ENCODE peak calls at places on chromosomes 12 and 14, in eight cellular contexts. N, Y, L, U, K, A, O and G are unnamed samples.

GRCh38 chr14:105087963-105088811 is 23.0 kb upstream of the GPR132 start:
- DNase-seq in N (peak; percentile 49), Y (peak; percentile 78), L (no peak), U (peak; percentile 82), K (peak; percentile 83), A (peak; percentile 64), O (no peak), G (peak; percentile 84)

GRCh38 chr12:88896958-88897357 is 316.7 kb upstream of the KITLG start:
- DNase-seq in N (no peak), Y (no peak), L (no peak), U (no peak), K (no peak), A (peak; percentile 67), O (peak; percentile 41), G (no peak)

GRCh38 chr14:100761481-100761880 is 34.8 kb downstream of the DLK1 start:
- DNase-seq in N (no peak), Y (no peak), L (no peak), U (no peak), K (no peak), A (peak; percentile 89), O (peak; percentile 37), G (no peak)

GRCh38 chr12:88361493-88361892 is 218.8 kb downstream of the KITLG start:
- DNase-seq in N (no peak), Y (no peak), L (no peak), U (no peak), K (no peak), A (no peak), O (no peak), G (no peak)

GRCh38 chr14:74427651-74428050 is 1.6 kb upstream of the SYNDIG1L start:
- DNase-seq in N (no peak), Y (no peak), L (no peak), U (no peak), K (no peak), A (no peak), O (no peak), G (no peak)

GRCh38 chr12:54135621-54136027 is 53.2 kb downstream of the SMUG1 start:
- DNase-seq in N (no peak), Y (no peak), L (no peak), U (no peak), K (peak; percentile 33), A (no peak), O (no peak), G (no peak)

GRCh38 chr14:54864526-54864925 is 38.1 kb downstream of the GCH1 start:
- DNase-seq in N (no peak), Y (no peak), L (no peak), U (no peak), K (no peak), A (no peak), O (no peak), G (no peak)

GRCh38 chr12:68406134-68406576 is 74.0 kb upstream of the MDM1 start:
- DNase-seq in N (peak; percentile 94), Y (peak; percentile 52), L (no peak), U (no peak), K (no peak), A (peak; percentile 79), O (peak; percentile 65), G (peak; percentile 95)

GRCh38 chr14:52349731-52350130 is 35.6 kb downstream of the PTGER2 start:
- DNase-seq in N (no peak), Y (no peak), L (no peak), U (no peak), K (no peak), A (no peak), O (no peak), G (no peak)

GRCh38 chr14:72801381-72801812 is 92.5 kb downstream of the DPF3 start:
- DNase-seq in N (no peak), Y (no peak), L (no peak), U (peak; percentile 48), K (no peak), A (peak; percentile 99), O (peak; percentile 88), G (no peak)

GRCh38 chr14:104086661-104087461 is 1.4 kb downstream of the ASPG start:
- DNase-seq in N (peak; percentile 9), Y (peak; percentile 1), L (no peak), U (no peak), K (no peak), A (no peak), O (no peak), G (peak; percentile 64)

GRCh38 chr14:71688576-71688975 is 243.7 kb upstream of the RGS6 start:
- DNase-seq in N (no peak), Y (no peak), L (no peak), U (no peak), K (no peak), A (peak; percentile 34), O (no peak), G (no peak)

GRCh38 chr14:54893151-54893760 is 9.4 kb downstream of the GCH1 start:
- DNase-seq in N (peak; percentile 44), Y (peak; percentile 70), L (no peak), U (peak; percentile 46), K (peak; percentile 65), A (peak; percentile 52), O (peak; percentile 36), G (no peak)

GRCh38 chr12:92144631-92145480 is 790 bp downstream of the BTG1 start:
- DNase-seq in N (peak; percentile 53), Y (peak; percentile 40), L (peak; percentile 18), U (peak; percentile 75), K (peak; percentile 52), A (peak; percentile 63), O (no peak), G (peak; percentile 83)

GRCh38 chr12:57080855-57081254 is 2.3 kb upstream of the NEMP1 start:
- DNase-seq in N (no peak), Y (no peak), L (no peak), U (no peak), K (no peak), A (no peak), O (no peak), G (no peak)

GRCh38 chr12:57078519-57079404 is at the start of gene NEMP1:
- DNase-seq in N (peak; percentile 98), Y (peak; percentile 100), L (peak; percentile 94), U (peak; percentile 99), K (peak; percentile 99), A (peak; percentile 100), O (peak; percentile 100), G (peak; percentile 95)

DNA sequence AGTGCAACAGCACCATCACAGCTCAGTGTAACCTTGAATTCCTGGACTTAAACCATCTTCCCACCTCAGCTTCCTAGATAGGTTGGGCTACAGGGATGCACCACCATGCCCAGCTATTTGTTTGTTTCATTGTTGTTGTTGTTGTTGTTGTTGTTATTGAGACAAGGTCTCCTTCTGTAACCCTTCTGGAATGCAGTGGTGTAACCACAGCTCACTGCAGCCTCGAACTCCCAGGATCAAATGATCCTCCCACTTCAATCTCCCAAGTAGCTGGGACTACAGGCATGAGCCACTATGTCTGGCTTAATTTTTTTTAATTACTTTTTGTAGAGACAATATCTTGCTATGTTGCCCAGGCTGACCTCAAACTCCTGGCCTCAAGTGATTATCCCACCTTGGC is 1.2 kb upstream of the NEMP1 start:
- DNase-seq in N (no peak), Y (peak; percentile 30), L (no peak), U (no peak), K (no peak), A (no peak), O (no peak), G (no peak)
- H3K27ac ChIP-seq in N (no peak overlapping the region), Y (no peak overlapping the region), L (no peak overlapping the region), U (no peak overlapping the region), K (no peak overlapping the region), A (no peak overlapping the region), O (peak overlapping the region; percentile 34), G (peak overlapping the region; percentile 85)

DNA sequence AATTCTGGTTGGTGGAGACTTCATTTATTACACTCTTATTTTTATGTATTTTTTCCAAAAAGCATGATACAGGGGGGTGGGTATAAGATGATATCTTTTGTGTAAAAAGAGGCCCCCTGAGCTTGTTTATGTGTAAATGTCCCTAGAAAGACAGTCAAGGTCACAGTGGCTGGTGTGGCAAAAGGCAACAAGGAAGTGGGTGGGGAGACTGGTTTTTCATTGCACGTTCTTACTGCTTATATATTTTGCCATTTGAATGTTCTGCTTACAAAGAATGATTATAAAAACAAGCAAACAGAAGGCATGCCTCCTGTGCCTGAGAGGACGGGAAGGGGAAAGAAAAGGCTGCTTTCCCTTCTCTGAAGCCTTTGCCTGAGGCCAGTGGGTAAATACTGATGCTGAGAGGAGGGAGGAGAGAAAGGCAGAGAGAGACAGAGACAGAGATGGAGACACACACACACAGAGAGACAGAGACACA is 24.1 kb upstream of the ADIPOR2 start:
- DNase-seq in N (peak; percentile 28), Y (no peak), L (no peak), U (no peak), K (no peak), A (no peak), O (no peak), G (no peak)
- H3K27ac ChIP-seq in N (peak overlapping the region; percentile 61), Y (no peak overlapping the region), L (no peak overlapping the region), U (no peak overlapping the region), K (peak overlapping the region; percentile 35), A (no peak overlapping the region), O (no peak overlapping the region), G (peak overlapping the region; percentile 34)

DNA sequence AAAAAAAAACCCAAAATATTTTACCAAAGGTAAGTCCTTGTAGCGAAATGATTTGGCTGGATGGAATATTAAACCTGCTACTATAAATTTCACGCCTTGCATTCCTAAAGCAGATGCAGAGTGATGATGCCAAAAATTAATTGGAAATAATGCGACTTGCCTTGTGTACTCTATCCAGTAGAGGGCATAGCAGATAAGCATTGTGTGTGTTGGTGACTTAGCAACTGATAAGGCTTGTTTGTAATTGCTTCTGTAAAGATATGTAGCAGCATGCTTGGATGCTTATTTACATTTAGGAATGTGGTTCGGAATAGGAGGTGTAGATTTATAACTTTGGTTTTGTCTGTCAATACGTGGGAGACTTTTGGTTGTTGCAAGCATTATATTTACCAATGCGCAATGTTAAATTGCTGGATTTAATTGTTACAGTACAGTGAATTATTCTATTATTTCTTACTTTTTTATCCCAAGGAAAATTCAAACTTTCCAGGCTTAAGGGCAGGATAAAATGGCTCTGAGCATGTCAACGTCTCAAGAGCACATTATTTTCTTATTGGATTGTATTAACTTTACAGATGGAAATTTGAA is 80.5 kb downstream of the TMEM260 start:
- DNase-seq in N (no peak), Y (peak; percentile 73), L (no peak), U (no peak), K (peak; percentile 50), A (peak; percentile 36), O (peak; percentile 1), G (no peak)
- H3K27ac ChIP-seq in N (no peak overlapping the region), Y (no peak overlapping the region), L (no peak overlapping the region), U (no peak overlapping the region), K (no peak overlapping the region), A (no peak overlapping the region), O (no peak overlapping the region), G (no peak overlapping the region)

DNA sequence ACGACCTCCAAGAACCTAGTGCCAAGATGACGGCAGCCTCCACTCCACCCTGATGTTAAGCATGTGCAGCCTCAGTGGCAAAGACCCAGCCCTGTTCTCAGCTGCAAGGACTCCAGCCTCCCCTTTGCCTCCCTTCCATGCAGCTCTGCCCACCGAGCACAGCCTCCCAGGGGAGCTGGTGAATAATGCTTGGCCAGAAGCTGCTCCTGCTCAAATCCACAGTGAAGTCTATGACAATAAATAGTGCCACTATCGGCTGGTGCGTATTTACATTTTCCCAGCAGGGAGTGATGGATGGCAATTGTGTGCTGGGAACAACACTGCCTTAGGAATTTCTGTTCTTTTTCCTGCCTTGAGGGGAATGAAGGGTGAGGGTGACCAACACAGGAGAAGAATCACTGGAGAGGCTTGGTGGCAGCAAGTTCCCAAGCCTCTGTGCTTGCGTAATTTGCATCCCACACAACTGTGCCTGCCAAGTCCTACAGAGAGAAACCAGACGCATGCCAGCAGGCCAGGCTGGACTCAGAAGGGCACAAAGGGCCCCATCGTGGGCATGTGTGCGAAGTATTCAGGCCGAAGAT is 29.9 kb upstream of the TC2N start:
- DNase-seq in N (peak; percentile 92), Y (peak; percentile 33), L (no peak), U (no peak), K (no peak), A (peak; percentile 71), O (no peak), G (peak; percentile 85)
- H3K27ac ChIP-seq in N (peak overlapping the region; percentile 85), Y (peak overlapping the region; percentile 16), L (no peak overlapping the region), U (no peak overlapping the region), K (no peak overlapping the region), A (no peak overlapping the region), O (no peak overlapping the region), G (peak overlapping the region; percentile 51)